ENCODE peak calls at places on chromosomes 13 and 19, in nine cellular contexts. S, I, R, J, O, H, P, Z and K are unnamed samples.
A peak's percentile ranks its signal among the peaks of the same experiment; 100 is the strongest.

GRCh38 chr19:49710372-49710951 is 19.5 kb downstream of the CPT1C start:
- DNase-seq in S (no peak), I (no peak), R (no peak), J (no peak), O (peak; percentile 48), H (no peak), P (no peak), Z (no peak), K (no peak)

GRCh38 chr13:24389506-24389905 is 80.1 kb downstream of the C1QTNF9 start:
- DNase-seq in S (no peak), I (no peak), R (no peak), J (no peak), O (no peak), H (no peak), P (no peak), Z (no peak), K (no peak)

GRCh38 chr19:32869369-32870153 is at the start of gene SLC7A9:
- DNase-seq in S (peak; percentile 47), I (no peak), R (no peak), J (no peak), O (no peak), H (no peak), P (peak; percentile 31), Z (no peak), K (no peak)

GRCh38 chr13:23547000-23547590 is 23.1 kb upstream of the TNFRSF19 start:
- DNase-seq in S (no peak), I (peak; percentile 12), R (no peak), J (peak; percentile 9), O (no peak), H (peak; percentile 78), P (no peak), Z (no peak), K (no peak)

GRCh38 chr19:11587302-11587972 is 9.8 kb upstream of the ZNF627 start:
- DNase-seq in S (peak; percentile 85), I (peak; percentile 65), R (no peak), J (peak; percentile 81), O (peak; percentile 42), H (peak; percentile 93), P (peak; percentile 47), Z (peak; percentile 73), K (peak; percentile 63)

GRCh38 chr13:60838581-60838980 is 441.6 kb downstream of the TDRD3 start:
- DNase-seq in S (no peak), I (no peak), R (no peak), J (no peak), O (no peak), H (no peak), P (no peak), Z (no peak), K (no peak)

GRCh38 chr19:51161266-51161665 is 19.2 kb downstream of the SIGLEC7 start:
- DNase-seq in S (no peak), I (no peak), R (no peak), J (no peak), O (no peak), H (no peak), P (no peak), Z (no peak), K (no peak)

GRCh38 chr13:50400035-50400726 is 384.9 kb downstream of the KCNRG start:
- DNase-seq in S (no peak), I (peak; percentile 24), R (no peak), J (no peak), O (no peak), H (no peak), P (no peak), Z (no peak), K (no peak)

GRCh38 chr19:14619404-14619803 is 36.5 kb downstream of the CLEC17A start:
- DNase-seq in S (no peak), I (no peak), R (no peak), J (no peak), O (no peak), H (no peak), P (no peak), Z (no peak), K (no peak)

GRCh38 chr19:42140125-42140754 is 8.0 kb upstream of the POU2F2 start:
- DNase-seq in S (no peak), I (peak; percentile 68), R (no peak), J (peak; percentile 48), O (no peak), H (no peak), P (peak; percentile 31), Z (peak; percentile 32), K (no peak)

GRCh38 chr13:20064128-20064527 is 96.7 kb downstream of the GJA3 start:
- DNase-seq in S (no peak), I (peak; percentile 28), R (no peak), J (no peak), O (no peak), H (no peak), P (no peak), Z (no peak), K (no peak)

GRCh38 chr13:50341526-50341925 is 326.3 kb downstream of the KCNRG start:
- DNase-seq in S (no peak), I (no peak), R (no peak), J (no peak), O (no peak), H (peak; percentile 39), P (no peak), Z (no peak), K (no peak)

DNA sequence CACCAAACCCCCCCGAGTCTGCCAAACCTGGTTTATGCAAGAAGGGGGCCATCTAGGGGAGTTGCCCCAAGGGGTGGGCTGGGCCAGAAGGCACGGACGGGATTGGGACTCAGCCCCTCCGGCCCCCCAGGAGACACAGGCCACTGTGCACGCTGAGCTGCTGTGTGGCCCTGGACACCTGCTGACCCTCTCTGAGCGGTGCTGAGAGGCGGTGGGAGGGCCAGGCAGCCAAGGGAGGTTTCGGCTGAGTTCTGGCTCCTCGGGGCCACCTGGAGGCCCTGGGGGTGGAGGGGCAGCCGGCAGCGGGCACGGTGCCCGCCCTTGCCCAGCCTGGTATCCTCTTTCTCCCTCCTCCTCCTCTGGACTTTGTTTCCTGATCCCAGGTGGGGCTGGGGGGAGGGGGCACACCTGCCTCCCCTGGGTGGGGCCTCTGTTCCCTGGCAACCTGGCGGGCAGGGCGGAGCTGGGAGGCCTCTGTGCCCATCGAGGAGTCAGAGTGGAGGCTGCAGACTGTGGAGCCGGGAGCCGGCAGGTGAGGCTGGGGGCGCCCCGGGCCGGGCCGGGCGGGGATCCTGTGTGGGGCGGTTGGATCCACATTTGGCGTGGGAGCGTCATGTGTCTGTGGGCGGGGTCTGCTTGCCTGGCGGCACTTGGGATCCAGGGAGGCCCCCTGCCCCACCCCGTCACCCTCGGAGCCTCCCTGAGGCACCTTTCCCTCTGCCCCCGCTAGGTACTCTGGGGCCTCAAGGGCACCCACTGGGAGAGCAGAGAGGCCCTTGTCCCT is at the start of gene MISP:
- DNase-seq in S (no peak), I (no peak), R (no peak), J (peak; percentile 95), O (no peak), H (no peak), P (no peak), Z (peak; percentile 81), K (no peak)
- TF ChIP-seq POLR2AphosphoS5 in S (no peak), I (no peak), R (no peak), J (peak; percentile 95), O (peak; percentile 69), H (no peak), P (no peak), Z (no peak), K (no peak)

GRCh38 chr19:2724148-2724557 is 3.0 kb upstream of the DIRAS1 start:
- DNase-seq in S (no peak), I (no peak), R (no peak), J (no peak), O (no peak), H (no peak), P (no peak), Z (no peak), K (no peak)
- H3K27me3 ChIP-seq in S (peaks cover 56% of the 10 kb centered on the region), I (peaks cover 26% of the 10 kb centered on the region), R (peaks cover 4% of the 10 kb centered on the region), J (peaks cover 79% of the 10 kb centered on the region), O (no peaks in the 10 kb centered on the region), H (peaks cover 14% of the 10 kb centered on the region), P (peaks cover 67% of the 10 kb centered on the region), Z (peaks cover 29% of the 10 kb centered on the region), K (peaks cover 3% of the 10 kb centered on the region)

GRCh38 chr19:45886427-45887310 is 728 bp upstream of the IRF2BP1 start:
- DNase-seq in S (peak; percentile 94), I (peak; percentile 92), R (peak; percentile 73), J (peak; percentile 93), O (peak; percentile 90), H (peak; percentile 98), P (peak; percentile 88), Z (peak; percentile 88), K (peak; percentile 86)
- TF ChIP-seq POLR2AphosphoS5 in S (no peak), I (peak; percentile 60), R (peak; percentile 62), J (peak; percentile 77), O (peak; percentile 82), H (peak; percentile 97), P (peak; percentile 63), Z (peak; percentile 83), K (peak; percentile 91)

GRCh38 chr13:112063309-112063626 is 3.7 kb upstream of the SOX1 start:
- DNase-seq in S (peak; percentile 68), I (no peak), R (no peak), J (no peak), O (no peak), H (no peak), P (no peak), Z (no peak), K (no peak)
- H3K27me3 ChIP-seq in S (peaks cover 100% of the 10 kb centered on the region), I (peaks cover 85% of the 10 kb centered on the region), R (no peaks in the 10 kb centered on the region), J (peaks cover 97% of the 10 kb centered on the region), O (peaks cover 15% of the 10 kb centered on the region), H (peaks cover 64% of the 10 kb centered on the region), P (peaks cover 52% of the 10 kb centered on the region), Z (peaks cover 82% of the 10 kb centered on the region), K (peaks cover 92% of the 10 kb centered on the region)

GRCh38 chr19:3357731-3358391 is 8.5 kb upstream of the NFIC start:
- DNase-seq in S (no peak), I (no peak), R (no peak), J (no peak), O (no peak), H (no peak), P (no peak), Z (no peak), K (no peak)
- TF ChIP-seq POLR2AphosphoS5 in S (no peak), I (no peak), R (no peak), J (no peak), O (no peak), H (peak; percentile 5), P (no peak), Z (no peak), K (no peak)

DNA sequence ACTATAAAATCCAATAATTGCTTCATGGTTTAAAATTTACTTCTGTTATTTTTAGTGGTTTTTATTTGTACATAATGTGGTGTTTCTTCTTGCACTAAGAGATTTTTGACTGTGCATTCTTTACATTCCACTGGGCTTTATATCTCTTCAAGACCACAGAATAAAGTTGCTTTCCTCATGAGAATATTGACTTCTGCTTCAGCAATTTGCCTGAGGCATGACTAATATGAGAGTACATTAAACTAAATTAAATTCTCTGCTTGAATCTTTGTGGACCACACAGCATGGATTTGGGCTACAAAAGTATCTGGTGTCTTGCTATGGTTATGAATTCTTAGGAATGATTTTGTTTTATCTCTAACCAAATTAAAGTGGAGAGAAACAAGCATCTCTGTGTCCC is 1463.4 kb upstream of the PCDH20 start:
- DNase-seq in S (no peak), I (no peak), R (no peak), J (no peak), O (no peak), H (no peak), P (no peak), Z (no peak), K (no peak)
- H3K27me3 ChIP-seq in S (no peaks in the 10 kb centered on the region), I (no peaks in the 10 kb centered on the region), R (no peaks in the 10 kb centered on the region), J (no peaks in the 10 kb centered on the region), O (no peaks in the 10 kb centered on the region), H (no peaks in the 10 kb centered on the region), P (no peaks in the 10 kb centered on the region), Z (no peaks in the 10 kb centered on the region), K (no peaks in the 10 kb centered on the region)

DNA sequence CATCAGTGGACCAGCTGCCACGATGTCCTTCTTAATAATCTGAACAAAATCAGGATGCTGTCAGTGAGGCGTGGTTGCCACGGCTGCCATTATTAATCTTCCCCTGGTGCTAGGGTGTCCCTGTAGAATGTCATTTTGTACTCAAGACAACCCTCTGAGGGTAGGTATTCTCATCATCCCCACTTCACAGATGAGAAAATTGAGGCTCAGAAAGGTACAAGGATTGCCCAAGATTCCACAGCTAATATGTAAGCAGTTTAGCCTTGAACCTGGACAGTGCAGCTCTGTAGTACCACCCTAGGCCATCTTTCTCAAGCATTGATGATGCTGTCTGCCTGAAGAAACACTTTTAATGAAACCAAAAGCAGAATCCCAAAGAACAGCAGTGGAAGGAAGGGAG is 8.1 kb downstream of the PPP2R1A start:
- DNase-seq in S (no peak), I (no peak), R (no peak), J (no peak), O (no peak), H (no peak), P (no peak), Z (no peak), K (no peak)
- TF ChIP-seq POLR2AphosphoS5 in S (no peak), I (no peak), R (no peak), J (no peak), O (no peak), H (no peak), P (no peak), Z (no peak), K (no peak)